ENCODE peak calls at places on chromosomes 5 and 9, in eight cellular contexts. W is endothelial cell of umbilical vein, I is adipocyte, Z is fibroblast of lung, U is PC-3, T is K562, E is mesendoderm, B is IMR-90. O is an unnamed sample.

GRCh38 chr5:146962801-146963355 is 84.3 kb upstream of the PPP2R2B start:
- DNase-seq in W (no peak), I (peak), Z (peak), U (peak), T (no peak), E (no peak), B (peak), O (no peak)

GRCh38 chr5:19044931-19045695 is 942.9 kb downstream of the CDH18 start:
- DNase-seq in W (no peak), I (no peak), Z (no peak), U (no peak), T (no peak), E (peak), B (no peak), O (no peak)

GRCh38 chr9:38068866-38069628 is at the start of gene SHB:
- DNase-seq in W (peak), I (peak), Z (peak), U (peak), T (peak), E (no peak), B (peak), O (peak)

GRCh38 chr9:115300896-115301295 is 182.9 kb upstream of the TNC start:
- DNase-seq in W (no peak), I (no peak), Z (no peak), U (no peak), T (no peak), E (no peak), B (no peak), O (no peak)

GRCh38 chr5:5419291-5420210 is 2.9 kb upstream of the ICE1 start:
- DNase-seq in W (peak), I (peak), Z (peak), U (peak), T (peak), E (peak), B (peak), O (no peak)

GRCh38 chr9:123983047-123983446 is 28.5 kb upstream of the LHX2 start:
- DNase-seq in W (no peak), I (no peak), Z (no peak), U (no peak), T (no peak), E (no peak), B (no peak), O (no peak)

GRCh38 chr9:3730527-3730926 is 204.7 kb upstream of the RFX3 start:
- DNase-seq in W (no peak), I (no peak), Z (no peak), U (peak), T (no peak), E (no peak), B (no peak), O (no peak)

GRCh38 chr5:76257897-76258296 is 145.2 kb upstream of the IQGAP2 start:
- DNase-seq in W (no peak), I (no peak), Z (no peak), U (no peak), T (no peak), E (no peak), B (no peak), O (no peak)

GRCh38 chr5:79284852-79285251 is 48.9 kb downstream of the JMY start:
- DNase-seq in W (no peak), I (peak), Z (peak), U (no peak), T (no peak), E (no peak), B (peak), O (no peak)

GRCh38 chr5:179184521-179185050 is 124.4 kb downstream of the ZNF354C start:
- DNase-seq in W (no peak), I (no peak), Z (no peak), U (no peak), T (no peak), E (no peak), B (no peak), O (peak)

GRCh38 chr5:96123418-96123817 is 161.8 kb upstream of the ELL2 start:
- DNase-seq in W (no peak), I (no peak), Z (no peak), U (no peak), T (no peak), E (no peak), B (no peak), O (no peak)

DNA sequence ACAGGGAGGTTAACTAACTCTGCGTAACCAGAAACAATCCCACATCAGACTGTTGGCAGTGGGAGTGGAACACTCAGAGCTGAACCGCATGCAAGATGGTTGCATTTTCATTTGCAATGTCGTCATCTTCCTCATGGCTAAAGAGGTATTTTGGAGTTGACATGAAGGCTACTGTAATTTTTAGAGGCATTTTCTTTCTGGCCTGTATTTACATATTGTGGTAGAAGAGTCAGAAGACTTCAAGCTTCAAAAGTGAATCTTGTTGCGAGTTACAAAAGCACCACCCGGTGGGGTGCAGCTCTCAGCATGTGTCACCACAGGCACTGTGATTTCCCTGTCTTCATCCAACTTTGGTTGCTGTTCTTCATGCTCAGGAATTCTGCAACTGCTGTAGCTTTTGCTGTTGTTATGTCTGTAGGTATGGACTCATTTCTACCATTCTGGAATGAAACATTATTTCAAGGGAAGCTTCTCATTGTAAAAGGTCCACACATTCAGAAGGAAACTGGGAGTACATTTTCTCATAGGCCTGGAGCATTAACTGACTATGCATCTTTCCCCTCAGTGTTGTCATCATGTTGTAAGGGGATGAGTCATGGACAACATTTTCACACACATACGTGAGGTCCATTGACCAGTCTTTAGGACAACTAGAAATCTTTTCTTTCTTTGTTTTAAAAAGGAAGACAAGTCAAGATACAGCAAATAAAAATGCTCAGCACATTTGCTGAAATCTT is 35.4 kb upstream of the GDNF start:
- DNase-seq in W (no peak), I (peak), Z (peak), U (peak), T (no peak), E (peak), B (peak), O (no peak)
- H3K9ac ChIP-seq in W (no peak), I (no peak), Z (no peak), U (no peak), T (no peak), E (no peak), B (no peak), O (no peak)

GRCh38 chr5:8050616-8051015 is 181.7 kb downstream of the MTRR start:
- DNase-seq in W (no peak), I (no peak), Z (no peak), U (no peak), T (no peak), E (no peak), B (no peak), O (no peak)
- H3K9ac ChIP-seq in W (no peak), I (no peak), Z (no peak), U (no peak), T (no peak), E (no peak), B (no peak), O (no peak)

DNA sequence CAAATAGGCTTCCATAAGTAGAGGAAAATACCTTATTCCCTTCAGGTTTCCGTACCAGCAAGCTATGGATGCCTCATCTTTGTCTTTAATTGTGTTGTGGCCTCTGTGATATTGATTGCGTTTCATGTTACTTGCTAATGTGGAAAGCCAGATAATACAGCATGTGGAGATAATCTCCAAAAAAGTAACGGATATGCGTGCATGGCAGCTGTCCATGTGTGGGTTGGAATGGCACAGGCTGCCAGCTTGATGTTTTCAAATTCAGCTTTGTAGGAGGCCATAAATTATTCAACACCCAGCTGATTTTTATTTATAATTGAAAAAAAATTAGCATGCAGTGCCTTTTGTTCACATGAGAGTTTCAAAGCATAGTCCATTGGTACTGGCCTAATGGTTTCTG is 144.9 kb downstream of the GIN1 start:
- DNase-seq in W (peak), I (no peak), Z (peak), U (no peak), T (no peak), E (no peak), B (no peak), O (no peak)
- H3K9ac ChIP-seq in W (no peak), I (no peak), Z (no peak), U (no peak), T (no peak), E (no peak), B (no peak), O (no peak)

GRCh38 chr5:137695651-137696428 is 40.0 kb downstream of the KLHL3 start:
- DNase-seq in W (peak), I (no peak), Z (no peak), U (no peak), T (no peak), E (no peak), B (no peak), O (no peak)
- H3K9ac ChIP-seq in W (no peak), I (no peak), Z (no peak), U (no peak), T (no peak), E (no peak), B (no peak), O (no peak)

GRCh38 chr5:8456846-8457186 is 587.9 kb downstream of the MTRR start:
- DNase-seq in W (no peak), I (no peak), Z (no peak), U (no peak), T (no peak), E (no peak), B (peak), O (no peak)
- H3K9ac ChIP-seq in W (peak), I (peak), Z (no peak), U (no peak), T (no peak), E (no peak), B (peak), O (no peak)

GRCh38 chr5:144531191-144531590 is 360.5 kb downstream of the KCTD16 start:
- DNase-seq in W (no peak), I (no peak), Z (no peak), U (no peak), T (no peak), E (no peak), B (no peak), O (no peak)
- H3K9ac ChIP-seq in W (no peak), I (no peak), Z (no peak), U (no peak), T (no peak), E (no peak), B (no peak), O (no peak)

GRCh38 chr5:67268233-67269011 is 71.8 kb upstream of the CD180 start:
- DNase-seq in W (peak), I (peak), Z (peak), U (peak), T (no peak), E (no peak), B (peak), O (peak)
- H3K9ac ChIP-seq in W (peak), I (peak), Z (no peak), U (no peak), T (no peak), E (no peak), B (peak), O (no peak)

GRCh38 chr5:160096178-160096577 is 23.1 kb downstream of the PWWP2A start:
- DNase-seq in W (no peak), I (no peak), Z (no peak), U (no peak), T (no peak), E (no peak), B (no peak), O (no peak)

GRCh38 chr5:160092519-160092918 is 26.7 kb downstream of the PWWP2A start:
- DNase-seq in W (no peak), I (no peak), Z (no peak), U (no peak), T (no peak), E (no peak), B (no peak), O (no peak)

GRCh38 chr5:160092960-160093701 is 26.1 kb downstream of the PWWP2A start:
- DNase-seq in W (no peak), I (no peak), Z (no peak), U (no peak), T (no peak), E (no peak), B (no peak), O (no peak)

DNA sequence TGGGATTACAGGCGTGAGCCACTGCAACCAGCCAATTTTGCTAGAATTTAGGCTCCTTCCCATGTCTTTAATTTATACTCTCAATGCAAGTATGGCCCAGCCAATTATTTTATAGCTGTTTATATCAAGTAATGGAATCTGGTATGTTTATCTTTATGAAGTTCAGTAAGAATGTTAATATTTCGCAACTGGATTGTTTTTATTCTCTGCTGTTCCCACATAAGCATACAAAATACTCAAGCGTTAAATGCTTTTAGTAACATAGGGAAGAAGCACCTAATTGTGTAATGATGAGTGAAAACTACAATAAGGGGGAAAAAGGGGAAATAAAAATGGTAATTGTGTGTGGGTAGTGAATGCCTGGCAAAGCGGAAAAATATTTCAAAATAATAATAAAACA is 21.3 kb downstream of the PWWP2A start:
- DNase-seq in W (no peak), I (peak), Z (peak), U (no peak), T (no peak), E (no peak), B (peak), O (no peak)
- H3K9ac ChIP-seq in W (no peak), I (no peak), Z (no peak), U (no peak), T (no peak), E (no peak), B (no peak), O (no peak)

GRCh38 chr9:125888220-125888619 is 141.0 kb downstream of the PBX3 start:
- DNase-seq in W (no peak), I (peak), Z (peak), U (no peak), T (no peak), E (peak), B (peak), O (no peak)
- H3K9ac ChIP-seq in W (no peak), I (peak), Z (no peak), U (no peak), T (no peak), E (no peak), B (no peak), O (no peak)

GRCh38 chr9:128360826-128361225 is 10.3 kb upstream of the URM1 start:
- DNase-seq in W (no peak), I (no peak), Z (no peak), U (no peak), T (peak), E (no peak), B (no peak), O (no peak)
- H3K9ac ChIP-seq in W (no peak), I (peak), Z (no peak), U (no peak), T (peak), E (no peak), B (no peak), O (no peak)